ENCODE peak calls at places on chromosomes 12 and 14, in five cellular contexts. Y, R, N, M and O are unnamed samples.

GRCh38 chr12:93234641-93235040 is 143.1 kb upstream of the NUDT4 start:
- DNase-seq in Y (no peak), R (no peak), N (no peak), M (no peak), O (peak; percentile 62)

GRCh38 chr12:62006076-62006732 is 254.0 kb upstream of the USP15 start:
- DNase-seq in Y (peak; percentile 32), R (peak; percentile 28), N (peak; percentile 23), M (no peak), O (no peak)

GRCh38 chr12:116508145-116509121 is 50.7 kb upstream of the MAP1LC3B2 start:
- DNase-seq in Y (peak; percentile 48), R (no peak), N (no peak), M (peak; percentile 68), O (no peak)

GRCh38 chr14:89165189-89165809 is 251.7 kb downstream of the FOXN3 start:
- DNase-seq in Y (no peak), R (no peak), N (no peak), M (no peak), O (no peak)

GRCh38 chr14:68884031-68885030 is 91.5 kb upstream of the ZFP36L1 start:
- DNase-seq in Y (no peak), R (peak; percentile 79), N (no peak), M (peak; percentile 48), O (peak; percentile 73)

GRCh38 chr12:29741342-29742241 is 42.1 kb downstream of the TMTC1 start:
- DNase-seq in Y (no peak), R (no peak), N (no peak), M (no peak), O (no peak)

GRCh38 chr12:30796891-30797371 is 42.2 kb upstream of the CAPRIN2 start:
- DNase-seq in Y (no peak), R (peak; percentile 35), N (no peak), M (no peak), O (no peak)

GRCh38 chr12:44525806-44526654 is 350.1 kb downstream of the NELL2 start:
- DNase-seq in Y (no peak), R (no peak), N (no peak), M (no peak), O (no peak)

GRCh38 chr14:23361320-23361719 is 3.7 kb downstream of the EFS start:
- DNase-seq in Y (no peak), R (no peak), N (no peak), M (no peak), O (no peak)

GRCh38 chr14:42224053-42224888 is 617.6 kb downstream of the LRFN5 start:
- DNase-seq in Y (peak; percentile 68), R (peak; percentile 19), N (peak; percentile 44), M (peak; percentile 40), O (peak; percentile 21)

GRCh38 chr14:99273025-99273723 is 1.2 kb upstream of the BCL11B start:
- DNase-seq in Y (no peak), R (peak; percentile 54), N (peak; percentile 78), M (no peak), O (no peak)

GRCh38 chr12:42099433-42099832 is 45.2 kb downstream of the GXYLT1 start:
- DNase-seq in Y (no peak), R (no peak), N (no peak), M (no peak), O (no peak)

GRCh38 chr12:2960432-2960956 is 1.3 kb downstream of the TEAD4 start:
- DNase-seq in Y (peak; percentile 20), R (peak; percentile 40), N (no peak), M (no peak), O (no peak)

GRCh38 chr14:37791384-37792036 is 196.1 kb downstream of the TTC6 start:
- DNase-seq in Y (no peak), R (no peak), N (no peak), M (no peak), O (no peak)

GRCh38 chr12:96131230-96131788 is 62.9 kb upstream of the ELK3 start:
- DNase-seq in Y (no peak), R (no peak), N (no peak), M (no peak), O (no peak)

GRCh38 chr12:42568952-42569916 is 20.3 kb downstream of the PRICKLE1 start:
- DNase-seq in Y (peak; percentile 15), R (no peak), N (peak; percentile 5), M (no peak), O (no peak)

GRCh38 chr14:65412881-65413738 is 580 bp downstream of the FUT8 start:
- DNase-seq in Y (peak; percentile 51), R (peak; percentile 44), N (peak; percentile 82), M (peak; percentile 20), O (peak; percentile 61)

GRCh38 chr12:117967512-117967911 is 1.3 kb downstream of the KSR2 start:
- DNase-seq in Y (no peak), R (no peak), N (no peak), M (no peak), O (no peak)

GRCh38 chr14:68820999-68821683 is 28.3 kb upstream of the ZFP36L1 start:
- DNase-seq in Y (no peak), R (no peak), N (no peak), M (no peak), O (no peak)

GRCh38 chr12:57242691-57243454 is 8.1 kb downstream of the STAC3 start:
- DNase-seq in Y (peak; percentile 85), R (peak; percentile 81), N (peak; percentile 79), M (no peak), O (peak; percentile 55)

GRCh38 chr12:85424581-85425348 is 144.7 kb downstream of the ALX1 start:
- DNase-seq in Y (no peak), R (no peak), N (peak; percentile 19), M (no peak), O (no peak)

GRCh38 chr14:102164241-102164641 is 24.5 kb downstream of the WDR20 start:
- DNase-seq in Y (no peak), R (no peak), N (no peak), M (no peak), O (no peak)

GRCh38 chr14:93686313-93686712 is 102.0 kb downstream of the PRIMA1 start:
- DNase-seq in Y (no peak), R (no peak), N (no peak), M (no peak), O (no peak)

GRCh38 chr14:36955967-36956366 is 216.4 kb downstream of the SLC25A21 start:
- DNase-seq in Y (no peak), R (no peak), N (no peak), M (no peak), O (no peak)

GRCh38 chr12:28966049-28966778 is 182.9 kb upstream of the FAR2 start:
- DNase-seq in Y (no peak), R (no peak), N (no peak), M (peak; percentile 25), O (peak; percentile 71)

GRCh38 chr14:92414685-92415084 is 91.7 kb downstream of the SLC24A4 start:
- DNase-seq in Y (no peak), R (no peak), N (no peak), M (no peak), O (no peak)

GRCh38 chr14:69360438-69361108 is 37.5 kb downstream of the ERH start:
- DNase-seq in Y (no peak), R (no peak), N (peak; percentile 18), M (no peak), O (no peak)

GRCh38 chr12:116708826-116709756 is 28.8 kb downstream of the SPRING1 start:
- DNase-seq in Y (peak; percentile 42), R (peak; percentile 65), N (peak; percentile 72), M (peak; percentile 41), O (peak; percentile 44)

GRCh38 chr12:109192358-109192757 is 76.0 kb downstream of the ACACB start:
- DNase-seq in Y (no peak), R (peak; percentile 90), N (no peak), M (no peak), O (no peak)

GRCh38 chr12:131454418-131455217 is 256.3 kb upstream of the SFSWAP start:
- DNase-seq in Y (peak; percentile 48), R (peak; percentile 87), N (peak; percentile 42), M (no peak), O (no peak)

GRCh38 chr12:168763-169525 is 45.0 kb downstream of the SLC6A12 start:
- DNase-seq in Y (no peak), R (no peak), N (peak; percentile 8), M (no peak), O (no peak)

GRCh38 chr14:50670196-50670875 is 2.2 kb upstream of the SAV1 start:
- DNase-seq in Y (no peak), R (no peak), N (no peak), M (no peak), O (no peak)
- H3K4me3 ChIP-seq in Y (no peak overlapping the region), R (no peak overlapping the region), N (no peak overlapping the region), M (no peak overlapping the region), O (no peak overlapping the region)

DNA sequence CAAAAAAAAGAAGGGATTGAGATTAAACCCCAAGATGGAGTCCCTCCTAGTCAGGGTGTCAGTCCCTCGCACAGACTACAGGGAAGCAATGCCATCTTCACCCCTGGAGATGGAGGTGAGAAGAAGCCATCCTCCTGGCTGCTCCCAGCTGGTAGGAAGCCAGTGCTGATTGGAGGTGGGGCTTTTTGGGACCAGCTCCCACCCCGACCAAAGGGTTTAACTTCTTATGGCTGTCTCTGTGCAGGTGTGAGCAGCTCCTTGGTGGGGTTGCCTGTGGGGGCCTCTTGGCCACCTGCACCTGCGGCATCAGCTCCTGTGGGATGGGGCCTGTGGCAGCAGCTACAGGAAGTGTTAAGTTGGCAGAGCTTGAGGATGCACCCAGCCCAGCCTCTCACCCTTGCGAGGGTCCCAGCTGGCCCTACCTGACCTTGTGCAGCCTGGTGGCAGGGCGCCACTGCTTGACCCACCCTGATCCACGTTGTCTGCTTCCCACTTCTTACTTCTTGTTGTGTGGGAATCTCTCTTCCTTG is 3.8 kb upstream of the KRT86 start:
- DNase-seq in Y (no peak), R (no peak), N (no peak), M (no peak), O (no peak)
- H3K4me1 ChIP-seq in Y (no peaks in the 10 kb centered on the region), R (peaks cover 8% of the 10 kb centered on the region), N (no peaks in the 10 kb centered on the region), M (no peaks in the 10 kb centered on the region), O (no peaks in the 10 kb centered on the region)

GRCh38 chr14:63725786-63726185 is 2.1 kb downstream of the SGPP1 start:
- DNase-seq in Y (no peak), R (no peak), N (no peak), M (no peak), O (no peak)
- H3K4me3 ChIP-seq in Y (no peak overlapping the region), R (peak overlapping the region; percentile 71), N (peak overlapping the region; percentile 97), M (peak overlapping the region; percentile 89), O (peak overlapping the region; percentile 99)

GRCh38 chr14:54275997-54276396 is 120.8 kb upstream of the CDKN3 start:
- DNase-seq in Y (no peak), R (no peak), N (no peak), M (no peak), O (no peak)
- H3K4me1 ChIP-seq in Y (peaks cover 2% of the 10 kb centered on the region), R (peaks cover 4% of the 10 kb centered on the region), N (peaks cover 3% of the 10 kb centered on the region), M (no peaks in the 10 kb centered on the region), O (no peaks in the 10 kb centered on the region)